ENCODE peak calls at places on chromosomes 12 and 14, in nine cellular contexts. W is neuronal stem cell; Y is lower lobe of right lung; D is HCT116; V is CD8-positive, alpha-beta memory T cell; Q is keratinocyte; U is esophagus squamous epithelium; O is fibroblast of lung; E is right cardiac atrium. J is an unnamed sample. For H3K9me3, the result is how much of the 10 kb centered on the place peaks cover.

GRCh38 chr14:91963465-91963864 is 16.0 kb upstream of the FBLN5 start:
- DNase-seq in W (no peak), Y (no peak), D (no peak), V (no peak), Q (no peak), U (no peak), O (no peak), E (no peak), J (no peak)

GRCh38 chr12:71872401-71872800 is 32.8 kb downstream of the TBC1D15 start:
- DNase-seq in W (no peak), Y (no peak), D (no peak), V (no peak), Q (no peak), U (no peak), O (no peak), E (no peak), J (no peak)

GRCh38 chr12:132474237-132474741 is 15.7 kb upstream of the FBRSL1 start:
- DNase-seq in W (no peak), Y (no peak), D (no peak), V (peak), Q (no peak), U (no peak), O (no peak), E (peak), J (no peak)

GRCh38 chr12:53751336-53752191 is at the start of gene CISTR:
- DNase-seq in W (peak), Y (peak), D (no peak), V (peak), Q (no peak), U (no peak), O (no peak), E (peak), J (no peak)

GRCh38 chr14:100065942-100066574 is 836 bp downstream of the EVL start:
- DNase-seq in W (no peak), Y (no peak), D (no peak), V (peak), Q (no peak), U (no peak), O (no peak), E (no peak), J (peak)

GRCh38 chr12:47184229-47184628 is 104.5 kb upstream of the AMIGO2 start:
- DNase-seq in W (no peak), Y (no peak), D (no peak), V (no peak), Q (no peak), U (no peak), O (no peak), E (no peak), J (no peak)

GRCh38 chr14:50675597-50675996 is 7.5 kb upstream of the SAV1 start:
- DNase-seq in W (no peak), Y (no peak), D (no peak), V (no peak), Q (no peak), U (no peak), O (peak), E (no peak), J (no peak)

GRCh38 chr12:26471560-26471959 is 276.2 kb downstream of the SSPN start:
- DNase-seq in W (no peak), Y (no peak), D (no peak), V (no peak), Q (no peak), U (no peak), O (peak), E (no peak), J (no peak)

GRCh38 chr14:72318648-72319047 is 386.4 kb downstream of the RGS6 start:
- DNase-seq in W (no peak), Y (no peak), D (no peak), V (no peak), Q (no peak), U (no peak), O (no peak), E (no peak), J (no peak)

GRCh38 chr12:42589465-42590323 is at the start of gene PRICKLE1:
- DNase-seq in W (peak), Y (peak), D (no peak), V (no peak), Q (no peak), U (no peak), O (peak), E (peak), J (no peak)

GRCh38 chr14:34243001-34243400 is 219.0 kb downstream of the SPTSSA start:
- DNase-seq in W (no peak), Y (no peak), D (no peak), V (no peak), Q (no peak), U (no peak), O (no peak), E (no peak), J (no peak)

GRCh38 chr12:25458047-25458552 is 95.0 kb downstream of the LMNTD1 start:
- DNase-seq in W (no peak), Y (no peak), D (peak), V (no peak), Q (peak), U (no peak), O (peak), E (no peak), J (no peak)

GRCh38 chr14:31106768-31107167 is 80.6 kb upstream of the STRN3 start:
- DNase-seq in W (no peak), Y (no peak), D (no peak), V (no peak), Q (no peak), U (no peak), O (peak), E (no peak), J (no peak)

GRCh38 chr12:6952860-6953416 is 1.8 kb downstream of the PTPN6 start:
- DNase-seq in W (no peak), Y (no peak), D (no peak), V (no peak), Q (no peak), U (no peak), O (no peak), E (no peak), J (no peak)

GRCh38 chr12:123856681-123857080 is 94.6 kb downstream of the DNAH10 start:
- DNase-seq in W (no peak), Y (no peak), D (no peak), V (no peak), Q (no peak), U (no peak), O (no peak), E (no peak), J (no peak)

GRCh38 chr12:109701064-109701463 is 12.6 kb upstream of the FAM222A start:
- DNase-seq in W (no peak), Y (no peak), D (no peak), V (no peak), Q (no peak), U (no peak), O (no peak), E (no peak), J (no peak)

GRCh38 chr12:10405294-10405693 is 4.3 kb downstream of the KLRC4 start:
- DNase-seq in W (no peak), Y (no peak), D (no peak), V (no peak), Q (peak), U (no peak), O (no peak), E (no peak), J (no peak)

GRCh38 chr14:52443506-52443905 is 108.8 kb downstream of the TXNDC16 start:
- DNase-seq in W (no peak), Y (no peak), D (no peak), V (no peak), Q (no peak), U (no peak), O (peak), E (no peak), J (no peak)

GRCh38 chr12:47828967-47829482 is 9.3 kb upstream of the HDAC7 start:
- DNase-seq in W (no peak), Y (peak), D (peak), V (no peak), Q (no peak), U (no peak), O (peak), E (peak), J (no peak)

DNA sequence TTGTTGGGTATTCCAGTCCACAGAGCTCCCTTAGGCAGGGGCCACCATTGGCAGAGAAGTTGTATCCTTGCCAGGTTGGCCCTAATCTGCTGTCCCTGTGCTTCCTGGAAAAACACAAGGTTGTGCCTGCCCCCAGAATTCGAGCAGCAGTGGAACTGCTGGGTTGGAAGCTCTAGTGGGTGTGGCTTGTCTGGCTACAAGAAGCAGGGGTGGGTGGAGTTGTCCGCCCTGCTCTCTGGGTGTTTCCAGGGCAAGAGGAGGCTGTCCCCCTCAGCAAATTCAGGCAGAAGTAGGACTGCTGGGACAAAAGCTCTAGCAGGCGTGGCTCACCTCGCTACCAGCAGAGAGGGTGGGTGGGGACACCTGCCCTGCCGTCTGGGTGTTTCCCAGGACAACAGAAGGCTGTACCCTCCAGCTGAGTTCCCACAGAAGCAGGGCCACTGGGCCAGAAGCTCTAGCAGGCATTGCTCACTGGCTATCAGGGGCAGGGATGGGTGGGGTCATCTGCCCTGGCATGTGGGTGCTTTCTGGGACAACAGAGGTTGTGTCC is 72.8 kb upstream of the NPAS3 start:
- DNase-seq in W (no peak), Y (no peak), D (no peak), V (no peak), Q (no peak), U (no peak), O (no peak), E (no peak), J (no peak)
- H3K9me3 ChIP-seq in W (under half), Y (under half), D (under half), V (under half), Q (under half), U (under half), O (under half), E (under half), J (under half)

GRCh38 chr14:25349269-25349668 is 299.3 kb upstream of the STXBP6 start:
- DNase-seq in W (no peak), Y (no peak), D (no peak), V (no peak), Q (no peak), U (no peak), O (no peak), E (no peak), J (no peak)
- H3K9me3 ChIP-seq in W (under half), Y (under half), D (under half), V (under half), Q (under half), U (under half), O (under half), E (under half), J (under half)

GRCh38 chr14:105689722-105690121 is 163.3 kb downstream of the TMEM121 start:
- DNase-seq in W (no peak), Y (no peak), D (no peak), V (no peak), Q (no peak), U (no peak), O (no peak), E (no peak), J (no peak)
- H3K9me3 ChIP-seq in W (under half), Y (under half), D (under half), V (under half), Q (under half), U (under half), O (under half), E (under half), J (under half)

GRCh38 chr14:63974176-63974575 is 121.4 kb downstream of the SYNE2 start:
- DNase-seq in W (no peak), Y (no peak), D (no peak), V (no peak), Q (no peak), U (no peak), O (no peak), E (no peak), J (no peak)
- H3K9me3 ChIP-seq in W (under half), Y (under half), D (under half), V (under half), Q (under half), U (under half), O (under half), E (under half), J (under half)

GRCh38 chr14:29098625-29099024 is 332.0 kb downstream of the FOXG1 start:
- DNase-seq in W (no peak), Y (no peak), D (no peak), V (no peak), Q (no peak), U (no peak), O (no peak), E (no peak), J (no peak)
- H3K9me3 ChIP-seq in W (under half), Y (under half), D (under half), V (under half), Q (under half), U (under half), O (under half), E (under half), J (under half)

GRCh38 chr12:4172999-4173398 is 100.6 kb upstream of the CCND2 start:
- DNase-seq in W (no peak), Y (no peak), D (no peak), V (no peak), Q (no peak), U (no peak), O (peak), E (no peak), J (peak)
- H3K9me3 ChIP-seq in W (under half), Y (under half), D (under half), V (under half), Q (under half), U (under half), O (under half), E (under half), J (under half)